ENCODE peak calls at places on chromosomes 16 and 17, in nine cellular contexts. I, D, M, O, V, K, H, U and R are unnamed samples. For H3K27me3, the result is how much of the 10 kb centered on the place peaks cover.

GRCh38 chr16:89589241-89589926 is 13.8 kb downstream of the CPNE7 start:
- DNase-seq in K (no peak), D (no peak), V (peak), O (no peak), H (no peak), U (no peak), I (no peak), M (no peak), R (no peak)

GRCh38 chr17:16199093-16199492 is 16.2 kb downstream of the NCOR1 start:
- DNase-seq in H (no peak), O (no peak), I (no peak), V (no peak), U (no peak), D (no peak), K (no peak), M (no peak), R (no peak)

GRCh38 chr16:22898874-22899348 is 84.9 kb downstream of the HS3ST2 start:
- DNase-seq in H (peak), U (peak), V (peak), K (peak), O (peak), I (peak), M (peak), D (peak), R (peak)

GRCh38 chr16:14013571-14014283 is 57.4 kb upstream of the MRTFB start:
- DNase-seq in O (no peak), K (no peak), V (peak), D (peak), U (no peak), M (peak), H (no peak), I (peak), R (no peak)

GRCh38 chr16:71358464-71359031 is at the start of gene CALB2:
- DNase-seq in I (peak), K (peak), V (peak), H (peak), D (peak), O (peak), U (peak), M (peak), R (peak)

GRCh38 chr16:16155234-16155633 is 68.1 kb downstream of the ABCC6 start:
- DNase-seq in M (no peak), I (no peak), V (no peak), D (no peak), U (no peak), K (no peak), H (no peak), O (no peak), R (no peak)

GRCh38 chr16:79267781-79268180 is 332.8 kb downstream of the MAF start:
- DNase-seq in I (no peak), D (no peak), V (no peak), K (no peak), M (no peak), U (no peak), H (no peak), O (no peak), R (no peak)

GRCh38 chr17:18043491-18043890 is 4.3 kb downstream of the GID4 start:
- DNase-seq in H (no peak), K (no peak), I (no peak), U (no peak), O (no peak), V (peak), M (no peak), D (peak), R (no peak)

GRCh38 chr17:49715221-49715620 is 7.5 kb upstream of the SLC35B1 start:
- DNase-seq in V (no peak), U (no peak), D (no peak), O (peak), K (no peak), M (no peak), H (peak), I (no peak), R (no peak)

GRCh38 chr17:61459434-61459809 is 7.2 kb downstream of the TBX4 start:
- DNase-seq in D (no peak), V (no peak), H (no peak), O (no peak), M (no peak), U (no peak), K (no peak), I (no peak), R (no peak)

GRCh38 chr17:66304304-66305174 is 2.1 kb downstream of the PRKCA start:
- DNase-seq in O (no peak), I (peak), H (no peak), V (peak), K (no peak), D (peak), M (no peak), U (no peak), R (no peak)

GRCh38 chr17:73697872-73698271 is 53.6 kb upstream of the SDK2 start:
- DNase-seq in K (no peak), I (no peak), V (peak), D (no peak), H (no peak), M (no peak), U (no peak), O (peak), R (no peak)

GRCh38 chr17:43314582-43314981 is 80.8 kb upstream of the RNU2-1 start:
- DNase-seq in K (no peak), V (no peak), I (no peak), H (no peak), U (no peak), D (no peak), O (peak), M (no peak), R (no peak)

GRCh38 chr17:58786586-58787295 is 31.1 kb downstream of the PPM1E start:
- DNase-seq in D (peak), I (no peak), M (no peak), U (no peak), K (no peak), V (no peak), H (no peak), O (no peak), R (no peak)

GRCh38 chr16:69607674-69608073 is 41.9 kb downstream of the NFAT5 start:
- DNase-seq in I (no peak), H (no peak), M (no peak), D (no peak), U (no peak), O (no peak), K (no peak), V (no peak), R (no peak)

GRCh38 chr16:69057400-69058378 is 47.8 kb upstream of the HAS3 start:
- DNase-seq in O (no peak), H (no peak), D (peak), I (no peak), V (no peak), M (no peak), U (no peak), K (no peak), R (peak)

GRCh38 chr16:16184594-16184993 is 38.7 kb downstream of the ABCC6 start:
- DNase-seq in M (no peak), U (no peak), V (no peak), I (no peak), K (no peak), H (no peak), D (no peak), O (no peak), R (no peak)

GRCh38 chr16:4536391-4537106 is 2.0 kb downstream of the CDIP1 start:
- DNase-seq in O (no peak), K (no peak), D (no peak), M (no peak), V (no peak), I (no peak), U (no peak), H (no peak), R (no peak)

GRCh38 chr17:49779730-49780220 is 8.7 kb upstream of the KAT7 start:
- DNase-seq in H (peak), D (peak), V (no peak), I (peak), M (peak), U (no peak), O (no peak), K (no peak), R (no peak)

GRCh38 chr16:11082860-11083388 is 138.6 kb downstream of the CLEC16A start:
- DNase-seq in K (no peak), U (no peak), H (no peak), V (no peak), M (no peak), I (no peak), D (no peak), O (no peak), R (no peak)

GRCh38 chr16:560221-560700 is at the start of gene PRR35:
- DNase-seq in K (no peak), I (peak), H (no peak), O (no peak), V (peak), D (no peak), U (no peak), M (no peak), R (no peak)

GRCh38 chr16:49992825-49993224 is 32.2 kb upstream of the CNEP1R1 start:
- DNase-seq in D (no peak), V (no peak), M (no peak), U (no peak), K (no peak), H (no peak), I (no peak), O (no peak), R (no peak)

GRCh38 chr16:4111748-4112696 is 4.2 kb downstream of the ADCY9 start:
- DNase-seq in D (peak), M (no peak), K (no peak), U (no peak), V (no peak), I (no peak), O (no peak), H (no peak), R (no peak)

GRCh38 chr17:81665205-81666091 is 957 bp downstream of the OXLD1 start:
- DNase-seq in H (no peak), U (peak), M (no peak), O (peak), I (no peak), V (peak), K (peak), D (peak), R (no peak)

GRCh38 chr16:66248096-66248495 is 118.4 kb upstream of the CDH5 start:
- DNase-seq in V (no peak), M (peak), U (no peak), O (no peak), H (no peak), I (no peak), K (no peak), D (peak), R (peak)

GRCh38 chr16:10750793-10751192 is 7.2 kb downstream of the NUBP1 start:
- DNase-seq in I (peak), K (no peak), H (no peak), D (no peak), O (no peak), V (no peak), U (no peak), M (no peak), R (no peak)

GRCh38 chr16:81693467-81694303 is 85.4 kb upstream of the PLCG2 start:
- DNase-seq in I (no peak), V (no peak), U (no peak), M (no peak), O (no peak), H (no peak), D (peak), K (peak), R (no peak)

GRCh38 chr17:74616696-74617095 is 6.8 kb downstream of the CD300E start:
- DNase-seq in H (no peak), M (no peak), I (no peak), U (no peak), K (no peak), D (no peak), V (no peak), O (no peak), R (no peak)

GRCh38 chr17:62840871-62841270 is 32.8 kb upstream of the MARCHF10 start:
- DNase-seq in M (no peak), I (no peak), U (no peak), K (no peak), D (no peak), H (no peak), V (no peak), O (no peak), R (no peak)

GRCh38 chr17:69402052-69402451 is 12.4 kb upstream of the MAP2K6 start:
- DNase-seq in U (no peak), O (no peak), M (no peak), D (no peak), V (no peak), I (no peak), K (no peak), H (no peak), R (no peak)

GRCh38 chr17:27339836-27340550 is 46.1 kb downstream of the WSB1 start:
- DNase-seq in H (no peak), M (no peak), O (no peak), V (no peak), K (no peak), U (peak), I (no peak), D (no peak), R (no peak)

GRCh38 chr17:63772801-63773271 is 561 bp downstream of the CCDC47 start:
- DNase-seq in V (no peak), O (no peak), I (peak), K (no peak), H (peak), M (no peak), U (no peak), D (peak), R (no peak)

GRCh38 chr16:22219389-22220075 is 13.5 kb downstream of the EEF2K start:
- DNase-seq in V (no peak), H (no peak), M (no peak), D (no peak), I (no peak), U (no peak), O (no peak), K (no peak), R (no peak)

GRCh38 chr16:5328546-5328945 is 231.0 kb upstream of the EEF2KMT start:
- DNase-seq in I (no peak), K (no peak), H (no peak), M (no peak), V (no peak), D (no peak), U (no peak), O (no peak), R (no peak)

GRCh38 chr16:70520612-70521297 is 2.6 kb downstream of the COG4 start:
- DNase-seq in I (no peak), K (no peak), O (no peak), D (peak), V (no peak), U (no peak), H (peak), M (no peak), R (no peak)

DNA sequence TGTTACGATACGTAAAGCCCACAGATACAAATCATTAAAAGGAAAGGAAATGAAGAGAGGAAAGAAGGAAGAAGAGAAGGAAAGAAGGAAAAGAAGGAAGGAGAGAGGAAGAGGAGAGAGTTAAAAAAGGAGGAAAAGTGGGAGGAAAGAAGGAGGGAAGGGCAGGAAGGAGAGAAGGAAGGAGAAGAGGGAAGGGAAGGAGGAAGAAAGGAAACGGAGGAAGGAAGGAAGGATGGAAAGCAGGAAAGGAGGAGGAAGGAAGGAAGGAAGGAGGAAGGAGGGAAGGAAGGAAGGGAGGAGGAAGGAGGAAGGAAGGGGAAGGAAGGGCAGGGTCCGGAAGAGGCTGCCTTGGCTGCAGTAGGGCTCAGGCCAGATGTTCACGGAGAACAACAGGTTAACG is 95.2 kb downstream of the ENGASE start:
- DNase-seq in I (no peak), U (no peak), O (no peak), M (no peak), V (no peak), K (no peak), D (no peak), H (no peak), R (no peak)
- H3K27me3 ChIP-seq in I (under half), U (under half), O (under half), M (under half), V (under half), K (under half), D (under half), H (under half), R (under half)

DNA sequence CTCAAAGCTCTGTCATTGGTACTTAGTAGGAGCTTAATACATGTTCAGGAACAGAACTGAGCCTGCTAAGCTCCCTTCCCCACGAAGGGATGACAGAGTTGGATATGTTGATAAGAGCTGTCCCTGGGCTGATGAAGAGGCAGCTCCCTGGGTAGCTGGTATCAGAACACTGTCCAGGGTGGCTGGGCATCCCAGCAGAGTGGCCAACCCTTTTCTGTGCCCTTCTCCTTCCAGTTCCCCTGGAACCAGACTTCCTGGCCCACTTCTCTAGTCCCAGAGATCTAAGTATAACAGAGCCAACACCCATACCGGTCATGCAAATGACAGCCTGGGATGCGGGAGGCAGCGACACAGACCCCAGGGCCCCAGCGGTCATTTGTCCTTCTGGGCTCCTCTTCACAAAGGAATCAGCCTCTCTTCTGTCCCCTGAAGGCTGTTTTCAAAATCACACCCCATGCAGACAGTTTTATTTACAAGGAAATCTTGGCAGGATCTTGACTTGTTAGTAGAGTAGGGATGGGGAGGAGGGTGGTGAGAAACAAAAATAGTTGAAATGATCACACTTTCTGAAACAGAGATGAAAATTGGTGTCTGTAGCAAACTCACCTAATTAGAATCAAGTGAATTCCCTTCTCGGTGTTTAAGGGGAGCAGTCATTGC is 1.4 kb upstream of the RHBDL3 start:
- DNase-seq in O (no peak), M (no peak), U (no peak), H (no peak), V (peak), K (no peak), I (no peak), D (no peak), R (no peak)
- H3K27me3 ChIP-seq in O (under half), M (under half), U (under half), H (under half), V (half or more), K (under half), I (half or more), D (half or more), R (under half)

GRCh38 chr16:85900031-85900792 is 1.2 kb downstream of the IRF8 start:
- DNase-seq in V (peak), I (no peak), K (no peak), H (no peak), O (no peak), D (no peak), M (no peak), U (no peak), R (no peak)
- H3K27me3 ChIP-seq in V (under half), I (half or more), K (half or more), H (under half), O (under half), D (under half), M (under half), U (under half), R (under half)

GRCh38 chr16:29986931-29987330 is 8.5 kb downstream of the HIRIP3 start:
- DNase-seq in M (no peak), U (no peak), H (no peak), V (peak), D (no peak), K (no peak), O (no peak), I (no peak), R (no peak)

GRCh38 chr16:29989111-29989858 is 6.1 kb downstream of the HIRIP3 start:
- DNase-seq in O (no peak), U (no peak), V (no peak), K (no peak), I (no peak), H (no peak), M (no peak), D (no peak), R (no peak)

GRCh38 chr16:29988346-29989075 is 6.9 kb downstream of the HIRIP3 start:
- DNase-seq in M (no peak), H (no peak), O (no peak), I (no peak), K (no peak), U (no peak), D (no peak), V (peak), R (no peak)

GRCh38 chr16:29986231-29986630 is 9.2 kb downstream of the HIRIP3 start:
- DNase-seq in I (no peak), D (no peak), U (no peak), K (no peak), O (no peak), M (no peak), H (no peak), V (peak), R (no peak)

GRCh38 chr16:29987371-29988085 is 7.9 kb downstream of the HIRIP3 start:
- DNase-seq in O (no peak), I (no peak), D (no peak), H (no peak), M (no peak), U (no peak), V (peak), K (no peak), R (no peak)
- H3K27me3 ChIP-seq in O (under half), I (under half), D (under half), H (under half), M (under half), U (under half), V (under half), K (under half), R (under half)

GRCh38 chr17:78359936-78360370 is at the start of gene SOCS3:
- DNase-seq in V (peak), O (peak), H (peak), I (peak), U (peak), M (peak), K (peak), D (peak), R (peak)
- H3K27me3 ChIP-seq in V (under half), O (under half), H (under half), I (under half), U (under half), M (under half), K (under half), D (under half), R (under half)